ENCODE peak calls at places on chromosomes 5 and 9, in nine cellular contexts. X is K562, Z is neural progenitor cell, N is testis, D is ovary, A is heart right ventricle, B is PC-3, U is heart left ventricle, Y is fibroblast of lung. L is an unnamed sample. For H3K4me1, the result is how much of the 10 kb centered on the place peaks cover.

GRCh38 chr5:145104106-145104505 is 731.0 kb downstream of the PRELID2 start:
- DNase-seq in Y (no peak), U (no peak), Z (no peak), N (no peak), D (no peak), A (no peak), X (no peak), B (no peak), L (no peak)

GRCh38 chr9:109779711-109780452 is at the start of gene PALM2AKAP2:
- DNase-seq in U (peak), N (peak), Y (peak), A (peak), X (no peak), B (peak), D (peak), Z (peak), L (no peak)

GRCh38 chr5:176364765-176365662 is at the start of gene ARL10:
- DNase-seq in A (peak), N (peak), B (no peak), U (peak), Z (peak), Y (peak), D (peak), X (no peak), L (peak)

GRCh38 chr5:33370135-33370472 is 70.7 kb upstream of the TARS1 start:
- DNase-seq in Z (no peak), X (no peak), A (no peak), D (no peak), N (no peak), B (peak), U (no peak), Y (peak), L (no peak)

GRCh38 chr5:65102826-65103673 is 334.3 kb downstream of the CWC27 start:
- DNase-seq in X (no peak), N (peak), U (peak), Y (peak), A (peak), Z (peak), D (peak), B (peak), L (peak)

GRCh38 chr5:141507387-141508091 is 18.7 kb downstream of the PCDHGC5 start:
- DNase-seq in A (peak), B (no peak), X (no peak), D (peak), Y (peak), U (peak), N (peak), Z (peak), L (peak)

GRCh38 chr5:138654281-138654867 is 79.2 kb upstream of the HSPA9 start:
- DNase-seq in A (no peak), Y (peak), Z (no peak), N (no peak), D (no peak), B (peak), U (no peak), X (no peak), L (peak)

GRCh38 chr5:126469925-126470324 is 46.7 kb downstream of the GRAMD2B start:
- DNase-seq in B (no peak), Y (no peak), X (no peak), Z (no peak), U (no peak), D (no peak), N (no peak), A (no peak), L (no peak)

GRCh38 chr9:27355166-27355565 is 58.2 kb upstream of the EQTN start:
- DNase-seq in B (no peak), X (no peak), Z (no peak), N (no peak), U (no peak), A (no peak), Y (no peak), D (no peak), L (no peak)

GRCh38 chr9:71678999-71679398 is 89.3 kb downstream of the CEMIP2 start:
- DNase-seq in Y (no peak), Z (no peak), D (no peak), U (no peak), B (no peak), A (no peak), N (no peak), X (no peak), L (no peak)

GRCh38 chr5:124527220-124527991 is 219.0 kb downstream of the ZNF608 start:
- DNase-seq in Z (peak), D (no peak), Y (peak), B (peak), N (no peak), X (no peak), A (no peak), U (no peak), L (no peak)

GRCh38 chr9:84620338-84620737 is 49.2 kb upstream of the NTRK2 start:
- DNase-seq in Z (no peak), X (no peak), A (no peak), Y (no peak), N (no peak), D (no peak), U (no peak), B (no peak), L (no peak)

GRCh38 chr5:145362261-145362660 is 472.9 kb downstream of the PRELID2 start:
- DNase-seq in A (no peak), Y (peak), X (no peak), N (no peak), B (peak), Z (no peak), U (no peak), D (no peak), L (no peak)

GRCh38 chr5:5798041-5798827 is 375.8 kb downstream of the ICE1 start:
- DNase-seq in X (no peak), N (no peak), U (no peak), Y (no peak), Z (no peak), D (no peak), A (no peak), B (no peak), L (no peak)

GRCh38 chr5:67301285-67301904 is 104.8 kb upstream of the CD180 start:
- DNase-seq in N (peak), B (peak), Z (no peak), A (peak), X (no peak), D (peak), Y (peak), U (peak), L (no peak)

GRCh38 chr9:25025686-25026085 is 480.0 kb upstream of the IZUMO3 start:
- DNase-seq in D (no peak), B (no peak), N (no peak), A (no peak), Z (no peak), U (no peak), X (no peak), Y (no peak), L (no peak)

GRCh38 chr5:180441577-180441976 is 52.6 kb upstream of the CNOT6 start:
- DNase-seq in A (no peak), N (no peak), U (no peak), B (no peak), Y (peak), Z (no peak), X (no peak), D (no peak), L (no peak)

GRCh38 chr9:34712140-34712539 is 2.2 kb upstream of the CCL21 start:
- DNase-seq in U (no peak), B (no peak), N (no peak), Z (no peak), A (no peak), X (no peak), Y (no peak), D (no peak), L (no peak)

GRCh38 chr5:114055318-114055788 is 306.5 kb upstream of the KCNN2 start:
- DNase-seq in B (no peak), D (peak), Y (peak), U (peak), Z (peak), X (no peak), A (peak), N (peak), L (peak)

GRCh38 chr5:115069087-115069968 is 100.4 kb downstream of the TRIM36 start:
- DNase-seq in X (peak), N (peak), Z (peak), D (no peak), Y (peak), U (no peak), A (peak), B (peak), L (peak)

GRCh38 chr5:179129607-179130071 is 69.5 kb downstream of the ZNF354C start:
- DNase-seq in X (no peak), B (no peak), Y (no peak), D (peak), A (no peak), U (no peak), Z (no peak), N (no peak), L (no peak)

GRCh38 chr5:149154629-149155028 is 13.3 kb downstream of the ABLIM3 start:
- DNase-seq in A (no peak), Z (no peak), Y (no peak), D (no peak), X (no peak), B (no peak), U (no peak), N (no peak), L (no peak)
- H3K4me1 ChIP-seq in A (under half), Z (under half), Y (half or more), D (under half), X (under half), B (under half), U (half or more), N (under half), L (under half)

GRCh38 chr5:7017004-7017770 is 304.0 kb downstream of the TENT4A start:
- DNase-seq in B (no peak), D (no peak), Z (no peak), X (no peak), N (no peak), U (no peak), Y (no peak), A (no peak), L (no peak)

GRCh38 chr5:7018601-7019000 is 305.4 kb downstream of the TENT4A start:
- DNase-seq in D (no peak), U (no peak), X (no peak), A (no peak), Z (no peak), B (no peak), N (no peak), Y (no peak), L (no peak)

GRCh38 chr5:7012057-7012456 is 298.8 kb downstream of the TENT4A start:
- DNase-seq in N (no peak), X (no peak), Z (no peak), Y (no peak), A (no peak), U (no peak), D (no peak), B (no peak), L (no peak)

GRCh38 chr5:7018144-7018543 is 304.9 kb downstream of the TENT4A start:
- DNase-seq in X (no peak), Z (no peak), Y (no peak), B (no peak), D (no peak), N (no peak), A (no peak), U (no peak), L (no peak)

GRCh38 chr5:7015586-7016256 is 302.5 kb downstream of the TENT4A start:
- DNase-seq in N (peak), X (peak), Y (no peak), U (no peak), A (no peak), Z (peak), D (no peak), B (peak), L (no peak)
- TF ChIP-seq CTCF in N (no peak), X (peak), Y (no peak), U (no peak), A (no peak), Z (peak), D (no peak), B (peak), L (no peak)

GRCh38 chr5:27472875-27473274 is 434.5 kb upstream of the CDH9 start:
- DNase-seq in A (no peak), X (no peak), D (no peak), Y (no peak), B (no peak), U (no peak), Z (peak), N (no peak), L (no peak)
- H3K4me3 ChIP-seq in A (no peak), X (peak), D (no peak), Y (peak), B (no peak), U (no peak), Z (peak), N (no peak), L (no peak)

DNA sequence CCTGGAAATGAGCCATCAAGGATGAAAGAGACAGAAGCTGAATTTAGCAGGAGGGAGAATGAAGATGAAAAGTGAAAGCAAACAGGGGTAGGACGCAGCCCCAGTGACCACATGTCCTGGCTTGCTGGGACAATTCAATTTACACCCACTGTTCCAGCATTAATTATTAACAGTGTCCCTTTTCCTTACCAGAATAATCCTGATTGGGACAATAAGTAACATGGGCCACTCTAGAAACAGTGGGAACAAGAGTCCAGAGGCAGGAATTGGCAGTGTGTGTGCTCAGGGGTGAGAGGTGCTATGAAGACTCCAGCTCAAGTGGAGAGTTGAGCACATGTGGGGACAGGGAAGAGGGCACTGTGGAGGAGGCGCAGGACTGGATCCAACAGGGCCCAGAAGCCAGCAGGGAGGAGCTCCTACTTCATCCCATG is 147.1 kb downstream of the C5orf15 start:
- DNase-seq in X (no peak), D (no peak), N (no peak), Y (no peak), Z (no peak), A (no peak), U (no peak), B (no peak), L (no peak)
- H3K4me1 ChIP-seq in X (under half), D (under half), N (under half), Y (under half), Z (under half), A (under half), U (under half), B (under half), L (under half)

DNA sequence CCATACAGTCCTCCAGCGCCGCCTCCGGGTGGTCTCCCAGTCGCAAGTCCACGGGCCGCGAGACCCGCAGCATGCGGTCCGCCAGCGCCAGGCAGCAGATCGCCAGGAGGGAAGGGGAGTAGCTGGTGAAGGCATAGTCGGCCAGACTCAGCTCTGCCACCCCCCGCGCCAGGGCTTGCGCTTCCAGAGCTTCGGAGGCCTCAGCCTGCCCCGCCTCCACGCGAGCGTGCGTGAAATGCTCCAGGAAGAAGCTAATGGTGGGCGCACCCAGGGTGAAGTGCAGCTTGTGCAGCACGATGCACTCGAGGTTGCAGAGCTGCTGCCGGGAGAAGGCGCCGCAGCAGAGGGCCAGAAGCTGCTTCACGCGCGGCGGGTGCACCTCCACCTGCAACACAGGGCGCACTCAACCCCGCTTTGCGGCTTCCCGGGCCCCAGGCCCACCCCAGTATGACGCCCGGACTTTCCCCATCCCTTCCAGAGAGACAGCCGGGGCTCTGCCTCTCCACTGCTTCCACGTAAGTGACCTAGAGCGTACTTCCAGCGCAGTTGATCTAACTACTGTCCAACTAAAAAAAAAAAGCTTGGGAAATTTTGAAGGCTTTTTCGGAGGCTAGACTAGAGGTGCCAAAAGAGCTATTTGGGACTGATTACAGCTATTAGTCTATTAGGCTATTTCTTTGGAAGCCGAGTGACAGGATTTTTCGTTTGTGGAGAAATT is 1.8 kb downstream of the CCNO start:
- DNase-seq in D (no peak), A (no peak), B (no peak), U (no peak), Z (peak), Y (peak), X (no peak), N (no peak), L (peak)
- TF ChIP-seq CTCF in D (no peak), A (no peak), B (peak), U (no peak), Z (no peak), Y (peak), X (no peak), N (no peak), L (no peak)

DNA sequence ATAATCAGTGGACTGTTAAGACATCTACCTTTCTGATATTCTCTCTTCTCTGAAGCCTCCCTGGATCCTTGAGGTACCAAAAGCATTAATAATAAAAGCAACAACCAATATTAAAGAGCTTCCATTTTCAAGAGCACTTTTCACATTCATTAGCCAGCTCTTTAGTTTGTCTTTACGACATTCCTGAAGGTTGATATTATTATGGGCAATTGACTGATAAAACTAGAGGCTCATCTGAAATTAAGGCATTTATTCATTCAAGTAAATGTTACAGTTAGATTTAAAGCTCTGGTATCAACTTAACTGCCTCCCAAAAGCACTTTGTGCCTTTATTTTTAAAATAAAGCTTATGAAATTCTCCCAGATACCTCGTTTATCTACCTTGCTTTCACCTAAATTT is 199.6 kb downstream of the PLK2 start:
- DNase-seq in B (no peak), N (no peak), U (no peak), Z (no peak), Y (no peak), D (no peak), X (no peak), A (no peak), L (no peak)
- H3K4me3 ChIP-seq in B (peak), N (no peak), U (no peak), Z (no peak), Y (no peak), D (no peak), X (no peak), A (no peak), L (no peak)

GRCh38 chr5:132667309-132667708 is 6.5 kb upstream of the IL4 start:
- DNase-seq in Y (no peak), Z (no peak), U (no peak), B (no peak), X (peak), N (no peak), A (no peak), D (no peak), L (no peak)
- H3K4me1 ChIP-seq in Y (under half), Z (under half), U (under half), B (under half), X (half or more), N (under half), A (under half), D (under half), L (under half)

DNA sequence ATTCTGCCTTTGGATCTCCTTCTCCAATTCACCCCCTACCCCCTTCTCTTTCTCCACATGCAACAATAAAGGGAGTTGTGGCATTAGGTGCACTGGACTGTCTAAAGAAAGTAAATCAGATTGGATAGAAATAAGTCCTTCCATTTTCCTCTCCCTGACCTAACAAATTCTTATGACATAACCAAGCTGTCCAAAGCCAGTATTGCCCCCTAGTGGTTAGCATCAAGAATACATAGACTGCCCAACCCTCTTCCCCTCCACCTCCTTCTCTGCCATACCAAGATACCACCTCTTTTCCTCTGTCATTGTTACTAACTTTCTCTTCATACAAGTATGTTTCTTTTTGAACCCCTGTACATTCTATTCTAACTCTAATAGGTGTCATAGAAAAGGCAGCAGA is 45.7 kb downstream of the PPARGC1B start:
- DNase-seq in Z (peak), B (peak), U (no peak), Y (no peak), N (no peak), A (no peak), D (no peak), X (peak), L (no peak)
- TF ChIP-seq CTCF in Z (peak), B (peak), U (peak), Y (peak), N (peak), A (peak), D (no peak), X (peak), L (peak)